ENCODE peak calls at places on chromosomes 4 and X, in five cellular contexts. L is brain microvascular endothelial cell, I is uterus, C is fibroblast of lung, W is foreskin fibroblast. U is an unnamed sample.
A peak's percentile ranks its signal among the peaks of the same experiment; 100 is the strongest.

GRCh38 chr4:152862608-152863007 is 73.5 kb upstream of the FHDC1 start:
- DNase-seq in C (no peak), I (no peak), L (no peak), W (no peak), U (no peak)

GRCh38 chrX:103629295-103630170 is 758 bp downstream of the TCEAL1 start:
- DNase-seq in I (peak; percentile 80), W (peak; percentile 55), C (peak; percentile 75), L (peak; percentile 37), U (peak; percentile 72)

GRCh38 chr4:40699648-40700047 is 50.1 kb upstream of the NSUN7 start:
- DNase-seq in W (no peak), L (peak; percentile 31), I (no peak), C (peak; percentile 83), U (no peak)

GRCh38 chr4:15198070-15198727 is 195.9 kb downstream of the CPEB2 start:
- DNase-seq in L (peak; percentile 55), W (no peak), I (no peak), C (peak; percentile 22), U (no peak)

GRCh38 chrX:70592091-70592490 is 147.5 kb downstream of the DLG3 start:
- DNase-seq in L (peak; percentile 37), C (peak; percentile 55), W (peak; percentile 43), I (no peak), U (no peak)

GRCh38 chr4:1395941-1396805 is 10.1 kb downstream of the NKX1-1 start:
- DNase-seq in C (no peak), L (no peak), W (no peak), I (no peak), U (peak; percentile 4)

GRCh38 chr4:156290811-156291210 is 337.1 kb upstream of the CTSO start:
- DNase-seq in L (no peak), C (peak; percentile 48), W (peak; percentile 11), I (no peak), U (no peak)

GRCh38 chr4:102574317-102574716 is 73.2 kb downstream of the NFKB1 start:
- DNase-seq in I (no peak), C (no peak), W (no peak), L (peak; percentile 48), U (no peak)

GRCh38 chrX:103584606-103585005 is 709 bp upstream of the TCEAL4 start:
- DNase-seq in C (peak; percentile 2), W (no peak), L (peak; percentile 5), I (peak; percentile 35), U (no peak)

GRCh38 chr4:55169352-55169959 is 44.1 kb upstream of the KDR start:
- DNase-seq in L (peak; percentile 81), I (no peak), C (peak; percentile 44), W (no peak), U (no peak)

GRCh38 chr4:128475597-128475996 is 188.0 kb upstream of the PGRMC2 start:
- DNase-seq in C (no peak), W (no peak), I (no peak), L (no peak), U (no peak)

GRCh38 chrX:17788439-17788838 is 51.1 kb downstream of the SCML1 start:
- DNase-seq in I (peak; percentile 36), W (peak; percentile 18), L (peak; percentile 1), C (peak; percentile 24), U (peak; percentile 39)

GRCh38 chr4:93791570-93792195 is 36.9 kb upstream of the ATOH1 start:
- DNase-seq in I (no peak), W (peak; percentile 6), C (peak; percentile 23), L (peak; percentile 40), U (peak; percentile 66)

GRCh38 chrX:28787206-28787605 is 200.0 kb downstream of the IL1RAPL1 start:
- DNase-seq in I (no peak), C (peak; percentile 86), W (no peak), L (peak; percentile 53), U (no peak)

GRCh38 chrX:153933751-153934472 is 925 bp downstream of the NAA10 start:
- DNase-seq in I (no peak), C (peak; percentile 61), W (peak; percentile 31), L (peak; percentile 38), U (peak; percentile 9)

GRCh38 chrX:110056419-110056818 is 53.5 kb downstream of the TMEM164 start:
- DNase-seq in L (no peak), I (no peak), C (no peak), W (no peak), U (no peak)

GRCh38 chr4:90127223-90127705 is at the start of gene CCSER1:
- DNase-seq in C (peak; percentile 79), W (no peak), I (peak; percentile 63), L (no peak), U (peak; percentile 92)

GRCh38 chr4:90121961-90122748 is 5.0 kb upstream of the CCSER1 start:
- DNase-seq in W (no peak), L (no peak), I (no peak), C (peak; percentile 77), U (no peak)

GRCh38 chr4:90127706-90128345 is 632 bp downstream of the CCSER1 start:
- DNase-seq in C (peak; percentile 18), I (no peak), L (no peak), W (no peak), U (no peak)

GRCh38 chr4:90120815-90121214 is 6.4 kb upstream of the CCSER1 start:
- DNase-seq in W (no peak), C (peak; percentile 11), L (no peak), I (no peak), U (no peak)

GRCh38 chr4:90126805-90127204 is 389 bp upstream of the CCSER1 start:
- DNase-seq in L (no peak), W (no peak), I (no peak), C (peak; percentile 0), U (no peak)
- H3K4me3 ChIP-seq in L (peak overlapping the region; percentile 58), W (no peak overlapping the region), I (peak overlapping the region; percentile 75), C (no peak overlapping the region), U (peak overlapping the region; percentile 82)

GRCh38 chr4:123990310-123990709 is 593.7 kb downstream of the SPRY1 start:
- DNase-seq in L (no peak), C (no peak), W (no peak), I (no peak), U (peak; percentile 17)

GRCh38 chr4:123980736-123981285 is 584.2 kb downstream of the SPRY1 start:
- DNase-seq in C (no peak), W (no peak), L (no peak), I (no peak), U (no peak)

GRCh38 chr4:123986268-123986798 is 589.7 kb downstream of the SPRY1 start:
- DNase-seq in L (peak; percentile 93), I (peak; percentile 59), C (peak; percentile 96), W (peak; percentile 76), U (no peak)

GRCh38 chr4:123987408-123987807 is 590.8 kb downstream of the SPRY1 start:
- DNase-seq in I (no peak), W (no peak), L (no peak), C (no peak), U (no peak)

DNA sequence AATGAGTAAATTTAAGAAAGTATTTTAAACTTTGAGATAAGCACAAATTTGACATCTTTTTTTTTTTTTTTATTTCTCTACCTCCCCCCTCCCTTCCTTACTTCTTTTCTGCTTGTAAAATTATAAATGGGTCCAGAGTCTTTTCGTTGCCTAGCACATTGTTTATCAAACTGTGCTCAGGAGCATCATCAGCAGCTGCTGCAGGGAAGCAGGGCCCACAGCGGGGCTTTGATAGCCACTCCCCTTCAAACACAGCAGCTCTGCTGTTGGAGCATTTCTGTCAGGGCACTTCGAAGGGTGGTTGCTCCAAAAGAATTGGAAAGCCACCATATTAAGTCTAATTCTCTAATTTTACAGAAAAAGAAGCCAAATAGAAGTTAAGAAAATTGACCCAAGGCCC is 588.3 kb downstream of the SPRY1 start:
- DNase-seq in W (no peak), I (no peak), L (no peak), C (no peak), U (no peak)
- H3K4me3 ChIP-seq in W (no peak overlapping the region), I (no peak overlapping the region), L (no peak overlapping the region), C (no peak overlapping the region), U (no peak overlapping the region)

DNA sequence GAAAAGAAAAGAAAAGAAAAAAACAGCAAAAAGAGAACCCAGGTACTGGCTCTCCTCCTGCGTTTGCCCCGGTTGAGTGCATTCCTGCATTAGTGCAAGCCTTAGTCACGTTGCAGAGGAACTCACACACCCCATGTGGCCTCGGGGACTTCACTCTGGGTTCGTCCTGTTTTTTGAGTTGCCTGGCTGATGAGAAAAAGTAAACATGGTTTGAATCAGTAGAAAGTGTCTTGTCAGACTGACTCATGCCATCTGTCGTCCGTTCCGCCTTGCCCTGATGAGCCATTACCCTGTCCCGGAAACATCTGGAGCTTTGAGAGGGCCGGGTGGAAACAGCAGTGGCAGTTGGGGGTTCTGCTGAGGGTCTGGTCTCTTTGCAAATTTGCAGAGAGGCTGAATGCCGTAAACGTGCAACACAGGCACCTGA is 16.3 kb downstream of the CD99 start:
- DNase-seq in L (peak; percentile 93), W (peak; percentile 95), I (no peak), C (peak; percentile 81), U (peak; percentile 15)
- H3K4me3 ChIP-seq in L (no peak overlapping the region), W (no peak overlapping the region), I (no peak overlapping the region), C (peak overlapping the region; percentile 7), U (no peak overlapping the region)

DNA sequence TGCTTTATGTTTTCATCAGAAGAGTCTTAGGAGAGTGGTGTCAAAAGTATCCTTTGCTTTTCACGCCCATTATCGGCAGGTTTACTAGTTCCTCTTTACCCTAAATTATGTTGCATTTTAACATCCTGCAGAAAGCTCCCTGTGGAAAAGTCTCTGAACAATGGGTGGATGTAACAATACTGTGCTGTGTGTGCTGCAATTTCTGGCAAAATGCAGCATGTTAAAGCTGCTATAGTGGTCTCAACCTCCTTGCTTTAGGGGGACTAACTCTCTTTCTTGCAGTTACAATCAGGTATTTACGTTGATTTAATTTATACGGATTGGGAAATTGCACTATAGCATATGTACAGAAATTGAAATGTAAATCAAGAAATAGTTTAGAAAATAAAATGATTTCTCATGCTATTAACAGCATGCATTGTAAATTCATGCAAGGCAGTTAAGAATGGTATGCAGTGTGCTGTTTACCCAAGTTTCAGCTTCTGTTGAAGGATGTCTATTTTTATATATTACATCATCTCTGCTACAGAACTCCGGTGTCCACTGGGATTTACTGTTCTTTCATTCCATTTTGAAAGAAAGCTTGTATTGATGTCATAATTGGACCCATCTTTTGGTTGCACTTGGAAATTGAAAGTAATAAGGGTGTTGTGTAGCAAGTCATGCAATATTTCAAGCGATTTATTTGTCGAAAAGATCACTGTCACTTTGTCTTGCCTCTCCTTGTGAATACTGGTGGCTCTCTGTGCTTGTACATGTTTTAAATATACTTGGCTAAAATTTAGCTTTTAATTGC is 145.7 kb downstream of the RAPGEF2 start:
- DNase-seq in I (no peak), W (no peak), C (peak; percentile 69), L (peak; percentile 57), U (no peak)
- H3K4me3 ChIP-seq in I (no peak overlapping the region), W (no peak overlapping the region), C (peak overlapping the region; percentile 40), L (peak overlapping the region; percentile 30), U (no peak overlapping the region)

DNA sequence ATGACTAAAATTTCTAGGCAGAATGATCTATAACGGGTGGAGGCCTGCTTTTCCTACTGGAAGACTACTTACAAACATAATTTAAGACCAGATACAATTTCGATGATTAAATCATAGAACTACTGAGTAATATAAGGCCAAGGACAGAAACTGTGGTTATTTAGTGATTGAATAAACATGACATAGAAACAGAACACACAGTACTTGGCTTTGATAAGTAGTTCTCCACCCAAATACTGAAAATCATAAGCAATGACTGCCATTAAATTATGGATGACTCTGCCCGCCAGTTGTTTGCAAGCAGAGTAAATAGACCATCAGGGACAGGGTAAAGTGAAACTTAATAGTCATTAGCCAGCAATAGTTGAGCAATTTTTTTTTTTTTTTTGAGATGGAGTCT is 17.2 kb upstream of the SMIM14 start:
- DNase-seq in L (no peak), C (no peak), W (no peak), I (peak; percentile 42), U (no peak)
- H3K4me3 ChIP-seq in L (no peak overlapping the region), C (no peak overlapping the region), W (no peak overlapping the region), I (no peak overlapping the region), U (no peak overlapping the region)